ENCODE peak calls at places on chromosome 16, in ten cellular contexts. K is H9, J is LHCN-M2, B is lower leg skin, H is C1 segment of cervical spinal cord, R is mucosa of descending colon, Y is pancreas, M is H54, I is OCI-LY7, C is anterior cingulate cortex. P is an unnamed sample.

GRCh38 chr16:66741971-66742396 is 9.4 kb downstream of the DYNC1LI2 start:
- DNase-seq in H (no peak), B (no peak), J (no peak), R (no peak), K (no peak), M (no peak), I (no peak), C (no peak), Y (no peak), P (no peak)

GRCh38 chr16:49464093-49464492 is 90.5 kb downstream of the C16orf78 start:
- DNase-seq in I (no peak), M (no peak), H (no peak), R (no peak), J (no peak), C (no peak), Y (no peak), K (no peak), B (peak; percentile 10), P (no peak)

GRCh38 chr16:30797670-30798309 is 10.8 kb upstream of the ZNF629 start:
- DNase-seq in I (peak; percentile 48), K (no peak), C (no peak), J (no peak), H (no peak), B (no peak), Y (no peak), R (no peak), M (no peak), P (no peak)

GRCh38 chr16:75241412-75241811 is 10.0 kb downstream of the BCAR1 start:
- DNase-seq in R (peak; percentile 40), J (no peak), C (no peak), M (no peak), I (no peak), K (no peak), H (no peak), Y (no peak), B (no peak), P (no peak)

GRCh38 chr16:70694517-70695218 is 8.8 kb upstream of the MTSS2 start:
- DNase-seq in H (no peak), J (peak; percentile 65), Y (no peak), M (no peak), K (no peak), B (no peak), I (no peak), R (no peak), C (no peak), P (no peak)

GRCh38 chr16:89686520-89687091 is at the start of gene CDK10:
- DNase-seq in M (peak; percentile 96), R (peak; percentile 91), I (peak; percentile 87), H (peak; percentile 88), J (peak; percentile 84), Y (peak; percentile 93), B (peak; percentile 96), K (peak; percentile 91), C (peak; percentile 81), P (peak; percentile 88)

GRCh38 chr16:80527297-80527696 is 13.5 kb upstream of the DYNLRB2 start:
- DNase-seq in C (no peak), J (no peak), H (no peak), Y (no peak), K (peak; percentile 69), R (no peak), M (peak; percentile 12), I (peak; percentile 60), B (no peak), P (no peak)

GRCh38 chr16:555528-556478 is 4.4 kb upstream of the PRR35 start:
- DNase-seq in R (no peak), I (no peak), M (no peak), C (no peak), H (no peak), J (peak; percentile 13), Y (no peak), B (no peak), K (no peak), P (no peak)

GRCh38 chr16:7313170-7313569 is 19.5 kb upstream of the RBFOX1 start:
- DNase-seq in M (peak; percentile 13), H (no peak), K (no peak), J (peak; percentile 35), I (peak; percentile 1), Y (no peak), R (no peak), B (no peak), C (no peak), P (no peak)

GRCh38 chr16:67150833-67151396 is at the start of gene B3GNT9:
- DNase-seq in Y (peak; percentile 72), R (peak; percentile 83), B (peak; percentile 94), J (peak; percentile 82), H (peak; percentile 84), M (peak; percentile 98), K (peak; percentile 82), I (no peak), C (peak; percentile 49), P (peak; percentile 87)

GRCh38 chr16:77675464-77676324 is 46.6 kb upstream of the NUDT7 start:
- DNase-seq in R (no peak), Y (peak; percentile 31), M (peak; percentile 47), B (peak; percentile 89), J (peak; percentile 59), H (peak; percentile 57), I (peak; percentile 68), K (peak; percentile 72), C (peak; percentile 38), P (peak; percentile 76)

GRCh38 chr16:20880867-20881866 is 19.0 kb downstream of the DCUN1D3 start:
- DNase-seq in K (no peak), R (no peak), B (no peak), J (no peak), C (no peak), I (no peak), Y (no peak), M (no peak), H (no peak), P (no peak)

GRCh38 chr16:66844342-66845079 is at the start of gene CA7:
- DNase-seq in B (peak; percentile 80), I (no peak), R (no peak), C (no peak), H (no peak), K (no peak), J (no peak), M (no peak), Y (no peak), P (peak; percentile 33)

GRCh38 chr16:48054881-48055601 is 100.8 kb downstream of the ABCC12 start:
- DNase-seq in B (peak; percentile 79), C (peak; percentile 26), J (peak; percentile 39), K (peak; percentile 73), H (peak; percentile 64), R (no peak), M (peak; percentile 37), I (peak; percentile 27), Y (peak; percentile 34), P (peak; percentile 65)

GRCh38 chr16:87190288-87191240 is 126.6 kb downstream of the C16orf95 start:
- DNase-seq in R (no peak), I (no peak), C (no peak), M (no peak), J (no peak), B (no peak), Y (no peak), H (no peak), K (no peak), P (no peak)

GRCh38 chr16:588639-588888 is 1.3 kb upstream of the RAB40C start:
- DNase-seq in Y (peak; percentile 75), M (no peak), B (no peak), H (no peak), K (no peak), R (peak; percentile 80), J (peak; percentile 51), C (no peak), I (peak; percentile 70), P (peak; percentile 55)

GRCh38 chr16:83102336-83102735 is 475.6 kb downstream of the CDH13 start:
- DNase-seq in M (no peak), I (no peak), K (no peak), J (no peak), R (no peak), H (no peak), B (no peak), Y (no peak), C (no peak), P (no peak)

GRCh38 chr16:3170440-3171180 is 17.4 kb upstream of the OR1F1 start:
- DNase-seq in K (peak; percentile 60), R (no peak), M (no peak), C (no peak), Y (no peak), J (no peak), B (no peak), I (no peak), H (no peak), P (no peak)

GRCh38 chr16:12341423-12341822 is 364.9 kb downstream of the SNX29 start:
- DNase-seq in I (no peak), B (no peak), C (no peak), Y (no peak), J (peak; percentile 71), K (no peak), M (peak; percentile 35), H (no peak), R (no peak), P (no peak)

GRCh38 chr16:28590384-28591340 is 6.2 kb downstream of the SULT1A2 start:
- DNase-seq in H (no peak), I (no peak), C (no peak), B (no peak), K (no peak), R (no peak), J (no peak), Y (no peak), M (no peak), P (no peak)

GRCh38 chr16:59046335-59046734 is 312.2 kb upstream of the GOT2 start:
- DNase-seq in K (no peak), C (no peak), H (no peak), I (no peak), J (no peak), R (no peak), Y (no peak), M (no peak), B (no peak), P (no peak)

GRCh38 chr16:69150146-69150865 is 17.9 kb downstream of the UTP4 start:
- DNase-seq in C (no peak), H (peak; percentile 7), J (peak; percentile 67), K (peak; percentile 48), I (peak; percentile 74), Y (no peak), B (no peak), R (no peak), M (peak; percentile 42), P (peak; percentile 69)

GRCh38 chr16:65410801-65411200 is 288.9 kb upstream of the CDH11 start:
- DNase-seq in M (no peak), I (no peak), Y (no peak), K (no peak), R (no peak), H (no peak), C (no peak), J (peak; percentile 6), B (no peak), P (no peak)

GRCh38 chr16:72935896-72936295 is 112.0 kb downstream of the ZFHX3 start:
- DNase-seq in I (no peak), C (no peak), J (no peak), K (no peak), Y (no peak), B (no peak), R (no peak), M (no peak), H (no peak), P (peak; percentile 76)

GRCh38 chr16:82888616-82889015 is 261.8 kb downstream of the CDH13 start:
- DNase-seq in C (no peak), J (no peak), M (no peak), R (no peak), K (no peak), H (no peak), I (no peak), B (no peak), Y (no peak), P (no peak)

GRCh38 chr16:87800497-87800896 is 34.7 kb upstream of the KLHDC4 start:
- DNase-seq in M (no peak), R (no peak), Y (no peak), K (no peak), H (no peak), J (no peak), B (no peak), I (no peak), C (no peak), P (no peak)

GRCh38 chr16:86762035-86762550 is 183.7 kb downstream of the FOXL1 start:
- DNase-seq in Y (no peak), R (no peak), M (no peak), B (no peak), I (no peak), H (no peak), C (no peak), K (no peak), J (no peak), P (no peak)

GRCh38 chr16:85362443-85362842 is 250.2 kb upstream of the CIBAR2 start:
- DNase-seq in H (no peak), R (no peak), M (no peak), J (no peak), I (no peak), K (no peak), C (no peak), B (no peak), Y (no peak), P (no peak)

P was measured in thyroid gland.